ENCODE peak calls at places on chromosomes 16 and 17, in nine cellular contexts. A, W, O, H, S, N, D, Y and C are unnamed samples.

GRCh38 chr17:31746884-31747495 is 112.1 kb downstream of the COPRS start:
- DNase-seq in A (no peak), W (no peak), O (no peak), H (no peak), S (no peak), N (no peak), D (peak; percentile 27), Y (no peak), C (no peak)

GRCh38 chr17:7862692-7863437 is 5.1 kb downstream of the CYB5D1 start:
- DNase-seq in A (peak; percentile 60), W (no peak), O (peak; percentile 69), H (no peak), S (peak; percentile 75), N (peak; percentile 91), D (peak; percentile 84), Y (peak; percentile 71), C (peak; percentile 64)

GRCh38 chr16:70433456-70434103 is 5.3 kb downstream of the ST3GAL2 start:
- DNase-seq in A (peak; percentile 51), W (no peak), O (peak; percentile 25), H (no peak), S (peak; percentile 66), N (no peak), D (no peak), Y (peak; percentile 70), C (peak; percentile 80)

GRCh38 chr16:9645911-9646310 is 536.3 kb downstream of the GRIN2A start:
- DNase-seq in A (no peak), W (no peak), O (no peak), H (no peak), S (no peak), N (peak; percentile 42), D (no peak), Y (no peak), C (no peak)

GRCh38 chr17:5254414-5254813 is 19.8 kb upstream of the SCIMP start:
- DNase-seq in A (no peak), W (no peak), O (no peak), H (no peak), S (no peak), N (no peak), D (no peak), Y (no peak), C (no peak)

GRCh38 chr16:78189121-78189520 is 89.7 kb downstream of the WWOX start:
- DNase-seq in A (no peak), W (no peak), O (peak; percentile 22), H (no peak), S (no peak), N (no peak), D (peak; percentile 66), Y (no peak), C (no peak)

GRCh38 chr17:4110152-4110551 is 32.7 kb downstream of the ZZEF1 start:
- DNase-seq in A (peak; percentile 78), W (no peak), O (no peak), H (no peak), S (no peak), N (no peak), D (no peak), Y (no peak), C (peak; percentile 66)

GRCh38 chr16:79519448-79519847 is 81.1 kb downstream of the MAF start:
- DNase-seq in A (no peak), W (peak; percentile 82), O (no peak), H (no peak), S (no peak), N (no peak), D (no peak), Y (peak; percentile 73), C (no peak)

GRCh38 chr16:30658731-30659506 is 688 bp downstream of the FBRS start:
- DNase-seq in A (peak; percentile 94), W (peak; percentile 89), O (peak; percentile 98), H (peak; percentile 94), S (peak; percentile 99), N (peak; percentile 94), D (peak; percentile 98), Y (peak; percentile 87), C (peak; percentile 99)

GRCh38 chr16:64122177-64122576 is 999.7 kb downstream of the CDH11 start:
- DNase-seq in A (peak; percentile 64), W (no peak), O (no peak), H (no peak), S (no peak), N (no peak), D (no peak), Y (no peak), C (no peak)

GRCh38 chr16:79707867-79708266 is 107.3 kb upstream of the MAF start:
- DNase-seq in A (no peak), W (no peak), O (no peak), H (no peak), S (peak; percentile 30), N (no peak), D (no peak), Y (no peak), C (peak; percentile 9)

GRCh38 chr16:81967358-81967757 is 43.9 kb downstream of the SDR42E1 start:
- DNase-seq in A (no peak), W (no peak), O (no peak), H (no peak), S (no peak), N (no peak), D (peak; percentile 68), Y (no peak), C (no peak)

GRCh38 chr16:23482778-23483177 is 27.5 kb downstream of the GGA2 start:
- DNase-seq in A (no peak), W (no peak), O (no peak), H (no peak), S (no peak), N (no peak), D (no peak), Y (no peak), C (no peak)

GRCh38 chr17:57880086-57880456 is 30.2 kb upstream of the MRPS23 start:
- DNase-seq in A (peak; percentile 63), W (no peak), O (no peak), H (no peak), S (no peak), N (no peak), D (no peak), Y (no peak), C (no peak)

GRCh38 chr17:29642171-29642611 is 19.5 kb upstream of the CORO6 start:
- DNase-seq in A (no peak), W (no peak), O (no peak), H (no peak), S (no peak), N (no peak), D (no peak), Y (peak; percentile 63), C (no peak)

GRCh38 chr17:4053596-4053995 is 89.2 kb downstream of the ZZEF1 start:
- DNase-seq in A (no peak), W (no peak), O (no peak), H (no peak), S (no peak), N (no peak), D (no peak), Y (no peak), C (no peak)

GRCh38 chr17:82094931-82095776 is 2.9 kb downstream of the FASN start:
- DNase-seq in A (no peak), W (no peak), O (no peak), H (no peak), S (no peak), N (no peak), D (no peak), Y (no peak), C (no peak)

GRCh38 chr17:74699236-74699635 is 13.5 kb downstream of the CD300LF start:
- DNase-seq in A (no peak), W (no peak), O (no peak), H (no peak), S (no peak), N (no peak), D (no peak), Y (no peak), C (no peak)

DNA sequence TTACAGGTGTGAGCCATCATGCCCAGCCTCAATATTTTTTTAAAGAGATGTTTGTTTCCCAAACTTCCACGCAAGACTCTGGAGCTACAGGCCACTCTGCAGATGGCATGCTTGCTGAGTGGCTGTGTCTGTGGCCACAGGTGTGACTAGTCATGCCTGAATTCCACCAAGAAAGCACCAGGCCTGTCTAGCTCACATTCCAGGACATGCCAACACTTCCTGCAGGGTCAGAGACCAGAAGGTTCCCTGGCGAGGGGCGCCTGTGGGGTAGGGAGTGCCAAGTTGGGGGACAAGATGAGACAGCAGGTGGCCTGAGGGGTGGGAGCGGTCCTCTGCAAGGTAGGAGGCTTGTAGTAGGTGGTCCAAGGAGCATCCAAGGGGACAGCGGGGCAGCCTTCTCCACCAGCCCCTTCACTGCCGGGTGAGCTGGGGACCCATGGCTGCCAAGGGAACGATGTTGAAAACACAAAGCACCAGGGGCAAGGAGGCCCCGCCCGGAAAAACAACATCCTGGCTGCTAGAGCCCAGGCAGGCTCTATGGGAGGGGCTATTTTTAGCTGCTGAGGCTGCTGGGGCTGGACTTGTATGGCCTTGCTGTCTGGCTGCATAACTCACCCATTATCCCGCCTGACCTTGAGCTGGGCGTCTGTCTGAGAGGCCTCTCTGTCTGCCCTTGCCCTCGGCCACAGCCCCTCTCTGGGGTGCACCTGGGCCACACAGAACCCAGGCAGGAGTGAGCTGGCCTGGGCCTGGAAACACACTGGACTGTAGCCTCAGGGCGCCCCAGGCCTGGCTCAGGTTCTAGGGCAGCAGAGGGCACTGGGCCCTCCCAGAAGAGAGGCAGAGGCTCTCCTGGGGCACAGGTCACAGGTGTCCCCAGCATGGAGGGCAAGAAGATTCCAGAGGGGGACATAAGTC is 5.7 kb downstream of the TRIM47 start:
- DNase-seq in A (peak; percentile 80), W (peak; percentile 69), O (no peak), H (no peak), S (peak; percentile 86), N (peak; percentile 68), D (no peak), Y (peak; percentile 52), C (peak; percentile 93)
- H3K4me3 ChIP-seq in A (no peak overlapping the region), W (no peak overlapping the region), O (no peak overlapping the region), H (peak overlapping the region; percentile 24), S (no peak overlapping the region), N (no peak overlapping the region), D (no peak overlapping the region), Y (no peak overlapping the region), C (no peak overlapping the region)

GRCh38 chr16:3992297-3993051 is 112.0 kb upstream of the CREBBP start:
- DNase-seq in A (no peak), W (no peak), O (no peak), H (no peak), S (no peak), N (peak; percentile 42), D (no peak), Y (no peak), C (no peak)
- H3K9me2 ChIP-seq in A (no peaks in the 10 kb centered on the region), W (no peaks in the 10 kb centered on the region), O (no peaks in the 10 kb centered on the region), H (no peaks in the 10 kb centered on the region), S (no peaks in the 10 kb centered on the region), N (no peaks in the 10 kb centered on the region), D (no peaks in the 10 kb centered on the region), Y (no peaks in the 10 kb centered on the region), C (no peaks in the 10 kb centered on the region)

GRCh38 chr17:64537488-64537887 is 30.7 kb downstream of the CEP95 start:
- DNase-seq in A (no peak), W (no peak), O (no peak), H (no peak), S (no peak), N (no peak), D (no peak), Y (no peak), C (no peak)
- H3K4me3 ChIP-seq in A (no peak overlapping the region), W (no peak overlapping the region), O (no peak overlapping the region), H (no peak overlapping the region), S (no peak overlapping the region), N (no peak overlapping the region), D (no peak overlapping the region), Y (no peak overlapping the region), C (no peak overlapping the region)

DNA sequence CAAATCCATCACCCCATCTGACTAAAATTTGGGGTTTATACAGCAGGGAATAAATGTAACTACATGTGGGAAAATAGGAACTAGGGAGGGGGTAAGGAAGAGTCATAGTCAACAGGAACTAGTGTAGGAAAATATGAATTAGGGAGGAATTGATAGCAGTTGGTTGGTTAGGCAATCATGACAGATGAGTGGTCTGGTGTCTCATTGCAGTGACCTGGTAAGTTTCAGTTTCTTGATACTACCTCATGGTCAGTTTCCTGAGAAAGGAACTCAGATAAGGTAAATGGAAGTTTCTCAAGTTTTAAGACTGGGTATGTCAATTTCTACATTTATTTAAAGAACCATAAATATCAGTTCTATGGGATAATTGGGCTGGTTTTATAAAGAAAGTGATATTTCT is 442.3 kb downstream of the NPIPA7 start:
- DNase-seq in A (no peak), W (no peak), O (no peak), H (no peak), S (no peak), N (no peak), D (no peak), Y (no peak), C (no peak)
- H3K9me2 ChIP-seq in A (no peaks in the 10 kb centered on the region), W (no peaks in the 10 kb centered on the region), O (no peaks in the 10 kb centered on the region), H (no peaks in the 10 kb centered on the region), S (no peaks in the 10 kb centered on the region), N (peaks cover 7% of the 10 kb centered on the region), D (no peaks in the 10 kb centered on the region), Y (no peaks in the 10 kb centered on the region), C (no peaks in the 10 kb centered on the region)